ENCODE peak calls at places on chromosomes 11 and 22, in six cellular contexts. One of them, this sample, is unnamed.

GRCh38 chr11:45361551-45361950 is 75.4 kb upstream of the SYT13 start:
- DNase-seq in HEK293T: no peak
- DNase-seq in HepG2: no peak
- DNase-seq in A549: no peak
- DNase-seq in IMR-90: no peak
- DNase-seq in K562: no peak
- DNase-seq in this sample: no peak

GRCh38 chr11:101617735-101618332 is 34.0 kb upstream of the TRPC6 start:
- DNase-seq in HEK293T: no peak
- DNase-seq in HepG2: no peak
- DNase-seq in A549: no peak
- DNase-seq in IMR-90: peak
- DNase-seq in K562: no peak
- DNase-seq in this sample: no peak

GRCh38 chr11:113904379-113905101 is at the start of gene HTR3B:
- DNase-seq in HEK293T: no peak
- DNase-seq in HepG2: no peak
- DNase-seq in A549: no peak
- DNase-seq in IMR-90: no peak
- DNase-seq in K562: no peak
- DNase-seq in this sample: no peak

GRCh38 chr11:45180888-45181594 is 34.6 kb downstream of the PRDM11 start:
- DNase-seq in HEK293T: peak
- DNase-seq in HepG2: no peak
- DNase-seq in A549: peak
- DNase-seq in IMR-90: peak
- DNase-seq in K562: peak
- DNase-seq in this sample: no peak

GRCh38 chr22:20946080-20946986 is 20.7 kb upstream of the AIFM3 start:
- DNase-seq in HEK293T: no peak
- DNase-seq in HepG2: no peak
- DNase-seq in A549: no peak
- DNase-seq in IMR-90: peak
- DNase-seq in K562: no peak
- DNase-seq in this sample: no peak

GRCh38 chr11:78373689-78374088 is 43.9 kb downstream of the GAB2 start:
- DNase-seq in HEK293T: no peak
- DNase-seq in HepG2: no peak
- DNase-seq in A549: no peak
- DNase-seq in IMR-90: no peak
- DNase-seq in K562: no peak
- DNase-seq in this sample: no peak

GRCh38 chr11:91243630-91244029 is 981.0 kb upstream of the FAT3 start:
- DNase-seq in HEK293T: no peak
- DNase-seq in HepG2: no peak
- DNase-seq in A549: no peak
- DNase-seq in IMR-90: no peak
- DNase-seq in K562: no peak
- DNase-seq in this sample: no peak

GRCh38 chr22:48426466-48427380 is 1401.0 kb downstream of the BRD1 start:
- DNase-seq in HEK293T: no peak
- DNase-seq in HepG2: no peak
- DNase-seq in A549: no peak
- DNase-seq in IMR-90: no peak
- DNase-seq in K562: no peak
- DNase-seq in this sample: no peak

GRCh38 chr11:64861227-64861970 is 16.9 kb upstream of the CDC42BPG start:
- DNase-seq in HEK293T: no peak
- DNase-seq in HepG2: no peak
- DNase-seq in A549: no peak
- DNase-seq in IMR-90: no peak
- DNase-seq in K562: no peak
- DNase-seq in this sample: no peak

GRCh38 chr11:104581246-104581980 is 316.8 kb downstream of the CASP12 start:
- DNase-seq in HEK293T: no peak
- DNase-seq in HepG2: no peak
- DNase-seq in A549: no peak
- DNase-seq in IMR-90: peak
- DNase-seq in K562: no peak
- DNase-seq in this sample: no peak

GRCh38 chr11:2929880-2930704 is 872 bp upstream of the PHLDA2 start:
- DNase-seq in HEK293T: peak
- DNase-seq in HepG2: peak
- DNase-seq in A549: peak
- DNase-seq in IMR-90: peak
- DNase-seq in K562: peak
- DNase-seq in this sample: peak

GRCh38 chr11:78244546-78245315 is 56.0 kb downstream of the USP35 start:
- DNase-seq in HEK293T: no peak
- DNase-seq in HepG2: no peak
- DNase-seq in A549: no peak
- DNase-seq in IMR-90: no peak
- DNase-seq in K562: no peak
- DNase-seq in this sample: no peak

GRCh38 chr11:11952036-11952435 is 56.4 kb downstream of the DKK3 start:
- DNase-seq in HEK293T: no peak
- DNase-seq in HepG2: no peak
- DNase-seq in A549: no peak
- DNase-seq in IMR-90: no peak
- DNase-seq in K562: no peak
- DNase-seq in this sample: no peak

GRCh38 chr11:2375341-2375853 is 1.7 kb upstream of the CD81 start:
- DNase-seq in HEK293T: no peak
- DNase-seq in HepG2: peak
- DNase-seq in A549: no peak
- DNase-seq in IMR-90: no peak
- DNase-seq in K562: no peak
- DNase-seq in this sample: no peak

GRCh38 chr11:13440100-13440855 is 22.7 kb downstream of the BTBD10 start:
- DNase-seq in HEK293T: peak
- DNase-seq in HepG2: no peak
- DNase-seq in A549: peak
- DNase-seq in IMR-90: peak
- DNase-seq in K562: no peak
- DNase-seq in this sample: no peak

GRCh38 chr11:65883786-65884715 is 4.2 kb downstream of the FIBP start:
- DNase-seq in HEK293T: no peak
- DNase-seq in HepG2: no peak
- DNase-seq in A549: no peak
- DNase-seq in IMR-90: no peak
- DNase-seq in K562: no peak
- DNase-seq in this sample: no peak

GRCh38 chr11:111324277-111324720 is 26.0 kb downstream of the POU2AF3 start:
- DNase-seq in HEK293T: no peak
- DNase-seq in HepG2: no peak
- DNase-seq in A549: no peak
- DNase-seq in IMR-90: peak
- DNase-seq in K562: no peak
- DNase-seq in this sample: no peak

GRCh38 chr22:17576475-17576874 is 13.2 kb downstream of the SLC25A18 start:
- DNase-seq in HEK293T: no peak
- DNase-seq in HepG2: no peak
- DNase-seq in A549: no peak
- DNase-seq in IMR-90: peak
- DNase-seq in K562: peak
- DNase-seq in this sample: no peak

DNA sequence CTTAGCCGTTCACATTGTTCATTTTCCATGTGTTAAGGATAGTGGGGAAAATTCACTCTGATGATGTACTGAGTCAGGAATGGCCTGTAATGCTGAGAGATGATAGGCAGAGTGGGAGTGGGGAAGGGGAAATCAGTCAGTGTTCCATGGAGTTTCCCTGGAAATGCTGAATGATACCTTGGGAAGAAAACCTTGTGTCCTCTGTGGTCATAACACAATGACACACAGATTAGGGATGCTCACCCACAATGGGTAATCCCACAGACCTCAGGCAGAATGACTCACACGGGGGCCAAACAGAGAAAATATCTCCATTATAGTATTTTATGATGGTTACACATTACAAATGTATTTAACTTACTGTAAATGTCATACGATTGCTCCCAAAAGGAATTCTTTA is 118.0 kb downstream of the SNX19 start:
- DNase-seq in HEK293T: no peak
- DNase-seq in HepG2: no peak
- DNase-seq in A549: peak
- DNase-seq in IMR-90: peak
- DNase-seq in K562: no peak
- DNase-seq in this sample: no peak
- TF ChIP-seq BHLHE40 in HEK293T: no peak
- TF ChIP-seq BHLHE40 in HepG2: no peak
- TF ChIP-seq BHLHE40 in A549: no peak
- TF ChIP-seq BHLHE40 in IMR-90: peak
- TF ChIP-seq BHLHE40 in K562: no peak
- TF ChIP-seq BHLHE40 in this sample: no peak

GRCh38 chr11:72069200-72069599 is 11.1 kb downstream of the NUMA1 start:
- DNase-seq in HEK293T: no peak
- DNase-seq in HepG2: no peak
- DNase-seq in A549: no peak
- DNase-seq in IMR-90: no peak
- DNase-seq in K562: no peak
- DNase-seq in this sample: no peak

GRCh38 chr11:72070486-72070885 is 9.9 kb downstream of the NUMA1 start:
- DNase-seq in HEK293T: no peak
- DNase-seq in HepG2: no peak
- DNase-seq in A549: no peak
- DNase-seq in IMR-90: no peak
- DNase-seq in K562: no peak
- DNase-seq in this sample: no peak

GRCh38 chr11:72072348-72072747 is 8.0 kb downstream of the NUMA1 start:
- DNase-seq in HEK293T: no peak
- DNase-seq in HepG2: peak
- DNase-seq in A549: peak
- DNase-seq in IMR-90: peak
- DNase-seq in K562: no peak
- DNase-seq in this sample: no peak

GRCh38 chr11:72067676-72068075 is 12.7 kb downstream of the NUMA1 start:
- DNase-seq in HEK293T: no peak
- DNase-seq in HepG2: no peak
- DNase-seq in A549: no peak
- DNase-seq in IMR-90: no peak
- DNase-seq in K562: no peak
- DNase-seq in this sample: no peak

GRCh38 chr11:72069787-72070251 is 10.5 kb downstream of the NUMA1 start:
- DNase-seq in HEK293T: no peak
- DNase-seq in HepG2: peak
- DNase-seq in A549: peak
- DNase-seq in IMR-90: peak
- DNase-seq in K562: peak
- DNase-seq in this sample: no peak
- TF ChIP-seq BHLHE40 in HEK293T: no peak
- TF ChIP-seq BHLHE40 in HepG2: no peak
- TF ChIP-seq BHLHE40 in A549: no peak
- TF ChIP-seq BHLHE40 in IMR-90: no peak
- TF ChIP-seq BHLHE40 in K562: no peak
- TF ChIP-seq BHLHE40 in this sample: no peak

GRCh38 chr22:27252282-27253049 is 549.1 kb downstream of the MN1 start:
- DNase-seq in HEK293T: no peak
- DNase-seq in HepG2: no peak
- DNase-seq in A549: peak
- DNase-seq in IMR-90: peak
- DNase-seq in K562: no peak
- DNase-seq in this sample: no peak
- TF ChIP-seq BHLHE40 in HEK293T: no peak
- TF ChIP-seq BHLHE40 in HepG2: no peak
- TF ChIP-seq BHLHE40 in A549: no peak
- TF ChIP-seq BHLHE40 in IMR-90: no peak
- TF ChIP-seq BHLHE40 in K562: no peak
- TF ChIP-seq BHLHE40 in this sample: no peak

GRCh38 chr11:130535530-130535929 is 87.1 kb downstream of the ADAMTS15 start:
- DNase-seq in HEK293T: no peak
- DNase-seq in HepG2: no peak
- DNase-seq in A549: no peak
- DNase-seq in IMR-90: no peak
- DNase-seq in K562: no peak
- DNase-seq in this sample: no peak
- TF ChIP-seq BHLHE40 in HEK293T: no peak
- TF ChIP-seq BHLHE40 in HepG2: no peak
- TF ChIP-seq BHLHE40 in A549: no peak
- TF ChIP-seq BHLHE40 in IMR-90: no peak
- TF ChIP-seq BHLHE40 in K562: no peak
- TF ChIP-seq BHLHE40 in this sample: no peak

DNA sequence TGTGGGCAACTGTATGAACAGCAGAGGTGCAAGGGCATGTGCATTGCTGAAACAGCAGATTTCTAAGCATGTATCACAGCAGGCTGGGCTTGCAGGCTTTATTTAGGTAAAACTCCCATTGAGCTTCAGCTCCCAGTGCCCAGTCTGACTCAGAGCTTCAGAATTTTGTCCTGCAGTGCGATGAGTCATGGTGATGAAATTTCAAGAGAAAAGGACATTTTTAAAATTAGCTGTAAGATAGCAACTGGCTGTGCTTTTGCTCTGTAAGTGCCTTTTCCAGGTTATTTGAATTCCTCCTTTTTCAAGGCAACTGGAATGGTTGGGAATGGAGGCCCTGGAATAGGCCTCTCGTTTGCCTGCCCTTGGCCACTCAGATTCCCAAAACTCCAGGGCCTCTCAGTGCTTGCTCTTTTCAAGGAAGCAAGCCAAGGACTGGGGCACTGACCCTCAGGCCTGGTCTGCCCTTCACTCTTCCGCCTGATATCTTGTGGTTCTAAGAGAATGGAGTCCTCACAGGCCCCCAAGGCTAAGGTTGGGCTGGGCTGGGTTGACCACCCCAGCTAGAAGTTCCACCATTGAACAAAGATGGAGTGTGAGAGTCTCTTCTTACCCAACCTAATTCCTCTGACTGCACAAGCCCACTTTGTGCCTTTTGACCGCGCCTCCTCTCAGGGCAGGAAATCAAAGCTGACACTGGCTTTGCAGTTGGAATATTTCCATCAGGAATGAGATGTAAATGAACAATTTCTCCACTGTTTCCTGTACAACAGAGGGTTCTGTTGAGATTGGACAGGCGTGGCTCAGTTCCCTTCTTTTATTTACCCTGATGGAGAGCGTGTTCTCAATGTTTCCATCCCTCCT is 59.5 kb upstream of the PRSS23 start:
- DNase-seq in HEK293T: peak
- DNase-seq in HepG2: peak
- DNase-seq in A549: peak
- DNase-seq in IMR-90: peak
- DNase-seq in K562: peak
- DNase-seq in this sample: no peak
- TF ChIP-seq BHLHE40 in HEK293T: no peak
- TF ChIP-seq BHLHE40 in HepG2: no peak
- TF ChIP-seq BHLHE40 in A549: no peak
- TF ChIP-seq BHLHE40 in IMR-90: peak
- TF ChIP-seq BHLHE40 in K562: no peak
- TF ChIP-seq BHLHE40 in this sample: no peak

This sample was measured in GM12878.